ENCODE peak calls at places on chromosome 16, in four cellular contexts. R is IMR-90, W is H54, C is prostate gland. K is an unnamed sample.

GRCh38 chr16:63876096-63876495 is 1245.8 kb downstream of the CDH11 start:
- DNase-seq in R (no peak), W (no peak), C (no peak), K (no peak)

GRCh38 chr16:75764154-75764768 is 38.0 kb upstream of the CPHXL start:
- DNase-seq in R (peak; percentile 70), W (peak; percentile 23), C (peak; percentile 47), K (peak; percentile 76)

GRCh38 chr16:75099738-75100615 is 16.6 kb downstream of the LDHD start:
- DNase-seq in R (no peak), W (peak; percentile 66), C (no peak), K (no peak)

GRCh38 chr16:12123462-12123861 is 146.9 kb downstream of the SNX29 start:
- DNase-seq in R (no peak), W (no peak), C (no peak), K (no peak)

GRCh38 chr16:83769397-83770008 is 38.3 kb upstream of the HSBP1 start:
- DNase-seq in R (no peak), W (no peak), C (no peak), K (no peak)

GRCh38 chr16:1071561-1072225 is 854 bp upstream of the SSTR5 start:
- DNase-seq in R (no peak), W (no peak), C (no peak), K (no peak)

GRCh38 chr16:21626659-21627277 is 25.6 kb downstream of the IGSF6 start:
- DNase-seq in R (peak; percentile 88), W (no peak), C (no peak), K (no peak)

GRCh38 chr16:46743232-46743719 is 4.9 kb downstream of the MYLK3 start:
- DNase-seq in R (peak; percentile 28), W (no peak), C (no peak), K (peak; percentile 26)

GRCh38 chr16:28192811-28193529 is 18.8 kb downstream of the XPO6 start:
- DNase-seq in R (no peak), W (no peak), C (no peak), K (peak; percentile 47)

GRCh38 chr16:78469787-78470186 is 370.3 kb downstream of the WWOX start:
- DNase-seq in R (no peak), W (no peak), C (no peak), K (no peak)

GRCh38 chr16:13036600-13036999 is 135.2 kb downstream of the SHISA9 start:
- DNase-seq in R (peak; percentile 11), W (no peak), C (peak; percentile 9), K (peak; percentile 39)

GRCh38 chr16:79372504-79373184 is 227.9 kb downstream of the MAF start:
- DNase-seq in R (no peak), W (peak; percentile 7), C (no peak), K (no peak)

GRCh38 chr16:72094266-72094610 is 591 bp downstream of the DHX38 start:
- DNase-seq in R (no peak), W (no peak), C (no peak), K (peak; percentile 81)

GRCh38 chr16:72530434-72530833 is 358.5 kb upstream of the PMFBP1 start:
- DNase-seq in R (peak; percentile 75), W (peak; percentile 39), C (no peak), K (no peak)

GRCh38 chr16:65119905-65120341 is 1.9 kb downstream of the CDH11 start:
- DNase-seq in R (peak; percentile 76), W (no peak), C (no peak), K (no peak)

GRCh38 chr16:84308120-84308519 is 13.4 kb downstream of the WFDC1 start:
- DNase-seq in R (peak; percentile 34), W (peak; percentile 66), C (no peak), K (peak; percentile 15)

DNA sequence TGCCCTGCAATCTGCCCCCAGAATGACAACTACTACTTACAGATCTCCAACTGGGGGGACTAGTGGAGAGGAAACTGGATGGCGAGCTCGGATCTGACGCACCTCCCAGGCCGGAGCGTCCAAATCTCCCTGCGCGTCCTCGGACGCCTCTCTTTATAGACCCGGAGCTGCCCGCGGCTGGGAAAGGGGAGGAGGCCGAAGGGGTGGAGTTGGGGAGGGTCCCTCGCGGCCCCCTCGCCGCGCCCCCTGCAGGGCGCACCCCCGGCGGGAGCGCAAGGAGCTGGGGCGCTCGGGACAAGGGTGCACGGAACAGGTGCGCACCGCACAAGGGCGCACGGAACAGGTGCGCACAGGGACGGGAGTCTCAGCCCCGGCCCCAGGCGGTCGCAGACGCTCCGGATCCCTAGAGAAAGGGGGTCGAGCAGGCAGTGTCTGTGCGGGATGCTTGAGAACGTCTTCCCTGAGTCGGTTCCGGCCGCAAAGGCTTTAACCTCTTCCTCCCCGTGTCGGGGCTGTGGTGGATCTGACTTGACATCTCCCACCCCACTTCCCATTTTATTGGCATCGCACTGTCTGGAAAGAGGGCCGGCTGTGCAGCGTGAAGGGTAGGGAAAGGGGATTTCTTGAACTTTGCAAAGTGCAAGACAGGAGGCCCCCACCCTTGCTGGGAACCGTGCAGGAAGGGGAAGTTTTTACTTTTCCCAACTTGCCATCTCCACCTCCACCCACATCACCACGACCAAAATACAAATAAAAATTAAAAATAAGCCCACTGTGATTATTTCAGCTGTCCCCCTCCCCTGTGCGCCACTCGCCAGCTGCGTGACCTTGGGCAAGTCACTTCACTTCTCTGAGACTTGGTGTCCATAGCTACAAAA is at the start of gene MYH11:
- DNase-seq in R (no peak), W (no peak), C (no peak), K (no peak)
- TF ChIP-seq POLR2A in R (no peak), W (no peak), C (no peak), K (no peak)

DNA sequence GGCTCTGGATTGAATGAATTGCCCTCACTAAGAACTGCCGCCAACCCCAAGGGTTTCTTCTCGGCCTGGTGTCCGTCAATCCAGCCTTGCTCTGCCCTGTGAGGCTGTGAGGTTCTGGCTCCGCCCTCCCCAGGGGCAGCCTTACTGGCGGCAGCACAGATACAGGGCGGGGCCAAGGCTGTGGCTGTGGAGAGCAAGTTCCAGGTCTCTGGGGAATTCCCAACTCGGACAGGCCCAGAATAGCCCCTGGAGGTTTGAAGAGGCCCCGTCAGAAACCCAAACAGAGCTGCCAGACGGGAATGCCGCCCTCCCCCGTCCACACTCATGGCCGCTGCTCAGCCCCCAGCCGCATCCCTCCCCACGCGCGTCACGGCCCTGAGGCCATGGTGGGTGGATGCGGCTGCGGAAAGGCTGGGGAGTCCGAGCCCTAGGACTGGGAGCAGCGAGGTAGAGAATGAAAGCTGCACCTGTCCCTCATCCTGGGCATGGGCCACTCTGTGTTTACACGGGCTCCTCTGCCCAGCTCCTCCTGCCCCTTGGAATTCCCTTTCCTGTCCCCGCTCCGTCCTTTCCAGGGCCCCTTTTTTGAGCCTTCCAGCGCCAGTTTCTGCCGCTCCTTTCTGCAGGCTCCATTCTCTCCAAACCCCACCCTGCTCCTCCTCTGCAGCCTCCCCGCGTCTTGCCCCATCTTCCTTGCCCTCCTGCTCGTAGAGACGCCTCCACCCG is 660 bp upstream of the PRRT2 start:
- DNase-seq in R (peak; percentile 98), W (peak; percentile 94), C (peak; percentile 97), K (peak; percentile 84)
- TF ChIP-seq POLR2A in R (no peak), W (peak; percentile 67), C (peak; percentile 75), K (peak; percentile 65)

GRCh38 chr16:69726313-69727060 is at the start of gene NQO1:
- DNase-seq in R (peak; percentile 97), W (peak; percentile 91), C (peak; percentile 91), K (peak; percentile 82)
- TF ChIP-seq POLR2A in R (peak; percentile 92), W (peak; percentile 94), C (peak; percentile 23), K (peak; percentile 43)

GRCh38 chr16:88782454-88783390 is 2.3 kb downstream of the PIEZO1 start:
- DNase-seq in R (peak; percentile 84), W (peak; percentile 94), C (no peak), K (peak; percentile 53)

GRCh38 chr16:88785106-88785924 is at the start of gene PIEZO1:
- DNase-seq in R (peak; percentile 52), W (no peak), C (peak; percentile 61), K (peak; percentile 90)

GRCh38 chr16:88784856-88785105 is 239 bp downstream of the PIEZO1 start:
- DNase-seq in R (no peak), W (no peak), C (no peak), K (peak; percentile 70)

GRCh38 chr16:88784074-88784855 is 755 bp downstream of the PIEZO1 start:
- DNase-seq in R (peak; percentile 72), W (no peak), C (peak; percentile 71), K (peak; percentile 73)

GRCh38 chr16:88783391-88784073 is 1.5 kb downstream of the PIEZO1 start:
- DNase-seq in R (peak; percentile 33), W (no peak), C (peak; percentile 65), K (no peak)
- TF ChIP-seq POLR2A in R (no peak), W (no peak), C (no peak), K (no peak)

DNA sequence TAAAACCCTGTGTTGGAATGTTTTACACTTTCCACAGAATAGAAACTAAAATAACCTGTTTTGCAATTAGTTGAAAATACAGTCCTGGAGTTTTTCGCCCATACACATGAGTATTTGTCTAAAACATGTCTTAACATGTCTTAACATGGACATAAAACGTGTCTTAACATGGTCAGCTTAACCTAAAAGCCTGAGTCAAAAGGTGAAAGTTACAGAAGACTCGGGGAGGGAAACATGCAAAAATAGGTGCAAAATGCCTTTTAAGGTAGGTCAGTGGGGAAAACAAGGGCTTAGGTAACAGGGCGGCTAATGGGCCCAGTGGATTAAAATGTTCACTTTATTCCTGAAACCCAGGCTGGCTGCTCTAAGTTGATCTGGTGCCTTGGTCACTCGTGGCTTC is 56.1 kb upstream of the RBL2 start:
- DNase-seq in R (no peak), W (no peak), C (no peak), K (no peak)
- TF ChIP-seq POLR2A in R (no peak), W (no peak), C (no peak), K (no peak)

GRCh38 chr16:48462146-48462740 is 77.0 kb upstream of the SIAH1 start:
- DNase-seq in R (no peak), W (no peak), C (no peak), K (no peak)
- TF ChIP-seq POLR2A in R (no peak), W (no peak), C (no peak), K (no peak)

DNA sequence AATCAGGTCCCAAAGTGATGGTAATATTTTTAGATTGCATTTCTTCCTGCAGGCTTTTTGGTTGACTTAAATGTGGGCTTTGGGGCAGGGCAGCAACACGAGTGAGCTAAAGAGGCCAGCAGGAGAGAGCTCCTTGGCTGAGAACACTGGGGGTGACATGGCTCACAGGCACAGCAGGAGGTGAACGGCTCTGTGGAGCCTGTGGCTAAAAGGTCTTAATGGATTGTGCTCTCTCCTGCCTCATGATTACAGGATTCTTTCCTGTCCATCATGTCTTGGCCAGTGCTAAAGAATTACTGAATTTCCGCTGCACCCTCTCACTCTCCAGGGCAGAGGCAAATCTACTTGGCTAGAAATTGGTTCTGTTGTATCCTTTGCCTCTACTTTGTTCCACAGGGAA is 366.6 kb downstream of the HS3ST4 start:
- DNase-seq in R (no peak), W (no peak), C (no peak), K (no peak)
- TF ChIP-seq POLR2A in R (no peak), W (no peak), C (no peak), K (no peak)

GRCh38 chr16:3364774-3365427 is 9.2 kb downstream of the OR2C1 start:
- DNase-seq in R (peak; percentile 95), W (peak; percentile 40), C (peak; percentile 79), K (peak; percentile 92)
- TF ChIP-seq POLR2A in R (peak; percentile 92), W (peak; percentile 17), C (no peak), K (peak; percentile 25)

GRCh38 chr16:30893744-30894539 is at the start of gene BCL7C:
- DNase-seq in R (peak; percentile 80), W (peak; percentile 57), C (peak; percentile 89), K (peak; percentile 92)
- TF ChIP-seq POLR2A in R (peak; percentile 66), W (peak; percentile 84), C (peak; percentile 36), K (peak; percentile 77)